ENCODE peak calls at places on chromosomes 16 and 17, in five cellular contexts. O is mesenchymal stem cell, P is neuronal stem cell, R is H9, X is H1. L is an unnamed sample.
A peak's percentile ranks its signal among the peaks of the same experiment; 100 is the strongest.

GRCh38 chr17:20896153-20896649 is 146.6 kb downstream of the USP22 start:
- DNase-seq in O (no peak), R (peak; percentile 33), P (no peak), X (no peak), L (no peak)

GRCh38 chr17:18981642-18982424 is 22.7 kb downstream of the FAM83G start:
- DNase-seq in O (peak; percentile 77), R (no peak), P (no peak), X (no peak), L (peak; percentile 68)

GRCh38 chr16:4115209-4115940 is 867 bp downstream of the ADCY9 start:
- DNase-seq in O (peak; percentile 79), X (no peak), R (peak; percentile 71), P (peak; percentile 61), L (peak; percentile 45)

GRCh38 chr16:80887062-80887461 is 82.7 kb upstream of the CDYL2 start:
- DNase-seq in R (no peak), O (no peak), X (no peak), P (no peak), L (no peak)

GRCh38 chr16:54175552-54176375 is 110.8 kb downstream of the IRX3 start:
- DNase-seq in R (no peak), X (no peak), P (no peak), O (no peak), L (no peak)

GRCh38 chr16:66562409-66562808 is 3.8 kb upstream of the CMTM1 start:
- DNase-seq in P (no peak), O (no peak), R (no peak), X (no peak), L (no peak)

GRCh38 chr16:69867796-69868565 is 83.2 kb upstream of the CLEC18A start:
- DNase-seq in O (no peak), X (no peak), P (no peak), R (no peak), L (no peak)

GRCh38 chr16:87821346-87822001 is 47.8 kb downstream of the SLC7A5 start:
- DNase-seq in X (no peak), R (no peak), P (no peak), O (no peak), L (no peak)

GRCh38 chr16:49013727-49014080 is 267.9 kb downstream of the CBLN1 start:
- DNase-seq in X (no peak), O (no peak), R (no peak), P (no peak), L (no peak)

GRCh38 chr16:89217388-89218191 is at the start of gene ZNF778:
- DNase-seq in R (peak; percentile 80), X (no peak), P (peak; percentile 72), O (peak; percentile 90), L (peak; percentile 90)

GRCh38 chr17:17706140-17707060 is 25.1 kb downstream of the RAI1 start:
- DNase-seq in R (no peak), O (no peak), X (no peak), P (no peak), L (no peak)
- H3K4ac ChIP-seq in R (no peak overlapping the region), O (peak overlapping the region; percentile 6), X (no peak overlapping the region), P (no peak overlapping the region), L (no peak overlapping the region)

GRCh38 chr17:263773-264172 is 82.3 kb upstream of the DOC2B start:
- DNase-seq in R (no peak), X (no peak), P (no peak), O (no peak), L (no peak)
- H2BK12ac ChIP-seq in R (no peak overlapping the region), X (no peak overlapping the region), P (no peak overlapping the region), O (no peak overlapping the region), L (no peak overlapping the region)

DNA sequence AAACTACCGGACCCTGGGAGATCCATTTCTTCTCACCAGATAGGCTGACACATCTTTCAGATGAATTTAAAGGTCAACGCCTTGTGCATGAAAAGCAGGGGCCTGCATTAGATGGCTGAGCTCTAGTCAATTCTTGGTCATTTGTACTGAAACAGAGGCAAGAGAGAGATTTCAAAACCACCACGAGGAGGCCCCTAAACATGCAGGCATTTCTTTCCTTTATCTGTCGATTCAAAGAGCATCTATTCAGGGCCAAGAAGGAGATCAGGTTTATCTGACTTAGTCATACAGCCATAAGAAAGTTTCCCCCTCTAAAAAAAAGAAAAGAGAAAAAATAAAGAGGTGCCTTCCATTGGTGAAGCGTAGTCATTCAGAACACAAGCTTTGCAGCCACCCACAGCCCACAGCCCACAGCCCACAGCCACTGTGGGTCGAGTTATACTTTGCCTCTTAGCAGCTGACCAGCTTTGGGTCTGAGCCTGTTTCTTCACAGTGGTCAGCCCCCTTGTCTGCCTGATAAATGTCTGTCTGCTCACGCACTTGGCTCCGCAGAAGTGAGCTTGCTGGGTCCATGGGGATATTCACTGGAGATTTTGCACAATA is 207.5 kb downstream of the CDH13 start:
- DNase-seq in X (no peak), R (no peak), O (no peak), P (no peak), L (no peak)
- H3K4me1 ChIP-seq in X (peaks cover 7% of the 10 kb centered on the region), R (peaks cover 18% of the 10 kb centered on the region), O (no peaks in the 10 kb centered on the region), P (no peaks in the 10 kb centered on the region), L (no peaks in the 10 kb centered on the region)

DNA sequence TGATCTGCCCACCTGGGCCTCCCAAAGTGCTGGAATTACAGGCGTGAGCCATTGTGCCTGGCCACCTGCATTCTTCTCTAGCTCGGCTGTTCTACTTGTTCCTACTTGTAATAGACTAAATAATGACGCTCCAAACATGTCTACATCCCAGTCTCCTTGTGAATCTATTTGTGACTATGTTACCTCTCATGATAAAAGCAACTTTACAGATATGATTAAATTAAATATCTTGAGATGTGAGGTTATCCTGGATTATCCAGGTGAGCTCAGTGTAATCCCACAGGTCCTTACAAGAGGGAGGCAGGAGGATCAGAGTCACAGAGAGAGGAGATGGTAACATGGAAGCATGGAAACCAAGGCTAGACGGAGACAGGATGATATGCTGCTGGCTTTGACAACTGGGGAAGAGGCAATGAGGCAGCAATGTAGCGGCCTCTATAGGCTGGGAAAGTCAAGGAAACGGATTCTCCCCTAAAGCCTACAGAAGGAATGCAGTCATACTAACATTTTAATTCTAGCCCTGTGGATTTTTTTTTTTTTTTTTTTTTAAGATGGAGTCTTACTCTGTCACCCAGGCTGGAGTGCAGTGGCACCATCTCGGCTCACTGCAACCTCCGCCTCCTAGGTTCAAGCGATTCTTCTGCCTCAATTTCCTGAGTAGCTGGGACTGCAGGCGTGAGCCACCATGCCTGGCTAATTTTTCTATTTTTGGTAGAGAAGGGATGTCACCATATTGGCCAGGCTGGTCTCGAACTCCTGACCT is 5.0 kb upstream of the LASP1 start:
- DNase-seq in O (peak; percentile 68), X (no peak), R (peak; percentile 74), P (no peak), L (peak; percentile 50)
- H3K4ac ChIP-seq in O (no peak overlapping the region), X (no peak overlapping the region), R (no peak overlapping the region), P (no peak overlapping the region), L (no peak overlapping the region)

GRCh38 chr16:15760129-15760528 is 96.7 kb downstream of the MYH11 start:
- DNase-seq in O (no peak), X (no peak), P (no peak), R (no peak), L (no peak)
- H2BK12ac ChIP-seq in O (no peak overlapping the region), X (no peak overlapping the region), P (no peak overlapping the region), R (no peak overlapping the region), L (no peak overlapping the region)

GRCh38 chr16:84737658-84738057 is 37.9 kb downstream of the USP10 start:
- DNase-seq in P (no peak), X (no peak), O (no peak), R (no peak), L (no peak)
- H3K4me1 ChIP-seq in P (peaks cover 4% of the 10 kb centered on the region), X (peaks cover 7% of the 10 kb centered on the region), O (peaks cover 26% of the 10 kb centered on the region), R (peaks cover 9% of the 10 kb centered on the region), L (peaks cover under 1% of the 10 kb centered on the region)